ENCODE peak calls at places on chromosomes 4 and X, in ten cellular contexts. X is endothelial cell of umbilical vein; V is CD8-positive, alpha-beta T cell; N is esophagus muscularis mucosa; E is lower leg skin; G is HFF-Myc; M is natural killer cell; C is astrocyte of the spinal cord; O is tibial nerve; A is PC-3. B is an unnamed sample.

GRCh38 chrX:138756234-138756633 is 44.7 kb upstream of the FGF13 start:
- DNase-seq in M (no peak), C (peak; percentile 57), O (peak; percentile 5), V (no peak), A (peak; percentile 73), G (no peak), X (no peak), E (no peak), N (no peak), B (peak; percentile 42)

GRCh38 chr4:134174271-134174670 is 27.3 kb downstream of the PABPC4L start:
- DNase-seq in E (no peak), X (no peak), C (no peak), O (no peak), M (no peak), N (no peak), V (no peak), G (no peak), A (peak; percentile 11), B (no peak)

GRCh38 chrX:42089014-42089413 is 165.7 kb upstream of the CASK start:
- DNase-seq in O (no peak), G (no peak), X (no peak), N (no peak), A (no peak), M (no peak), C (no peak), E (no peak), V (no peak), B (no peak)

GRCh38 chr4:168318266-168318895 is at the start of gene DDX60:
- DNase-seq in N (peak; percentile 92), C (peak; percentile 82), A (peak; percentile 74), E (peak; percentile 91), V (peak; percentile 72), X (peak; percentile 75), O (peak; percentile 74), G (peak; percentile 31), M (peak; percentile 79), B (peak; percentile 35)

GRCh38 chr4:123924536-123924935 is 527.9 kb downstream of the SPRY1 start:
- DNase-seq in V (no peak), E (no peak), X (peak; percentile 44), M (no peak), C (peak; percentile 22), N (no peak), G (no peak), O (no peak), A (no peak), B (no peak)

GRCh38 chr4:132540268-132540667 is 608.8 kb upstream of the PCDH10 start:
- DNase-seq in N (no peak), C (no peak), A (no peak), X (no peak), E (no peak), G (no peak), M (no peak), V (no peak), O (no peak), B (no peak)

GRCh38 chrX:71998836-71999509 is 88.3 kb downstream of the NHSL2 start:
- DNase-seq in E (peak; percentile 82), C (no peak), O (peak; percentile 70), V (peak; percentile 19), A (peak; percentile 63), N (no peak), X (peak; percentile 36), M (no peak), G (no peak), B (no peak)

GRCh38 chrX:2264179-2265030 is 236.4 kb downstream of the DHRSX start:
- DNase-seq in G (no peak), V (no peak), X (no peak), M (no peak), C (no peak), E (peak; percentile 67), N (no peak), O (no peak), A (no peak), B (no peak)

GRCh38 chrX:139642241-139642927 is 65.6 kb downstream of the MCF2 start:
- DNase-seq in G (no peak), O (no peak), V (no peak), N (no peak), C (peak; percentile 14), M (no peak), X (no peak), A (no peak), E (no peak), B (no peak)

GRCh38 chr4:2827874-2828751 is 15.5 kb upstream of the ADD1 start:
- DNase-seq in C (no peak), M (no peak), A (no peak), V (no peak), O (no peak), G (no peak), E (peak; percentile 84), X (no peak), N (no peak), B (no peak)

GRCh38 chr4:78534286-78534955 is 17.1 kb upstream of the ANXA3 start:
- DNase-seq in A (peak; percentile 82), E (no peak), C (peak; percentile 50), M (no peak), V (no peak), N (no peak), G (no peak), O (no peak), X (no peak), B (no peak)

GRCh38 chr4:1592179-1593037 is 91.7 kb downstream of the FAM53A start:
- DNase-seq in O (no peak), M (no peak), V (no peak), C (no peak), E (no peak), A (no peak), X (no peak), G (no peak), N (no peak), B (no peak)

GRCh38 chr4:27350161-27350560 is 489.5 kb downstream of the STIM2 start:
- DNase-seq in V (no peak), C (peak; percentile 37), E (no peak), M (no peak), X (peak; percentile 3), G (no peak), N (no peak), O (no peak), A (peak; percentile 89), B (no peak)

GRCh38 chrX:103681443-103681842 is 5.1 kb downstream of the MORF4L2 start:
- DNase-seq in N (no peak), G (no peak), O (no peak), E (no peak), M (no peak), X (no peak), A (no peak), C (no peak), V (no peak), B (no peak)

GRCh38 chr4:141158219-141158618 is 24.9 kb upstream of the RNF150 start:
- DNase-seq in A (peak; percentile 51), C (peak; percentile 50), M (no peak), N (no peak), G (no peak), X (peak; percentile 37), V (no peak), O (no peak), E (no peak), B (no peak)
- TF ChIP-seq CTCF in A (peak; percentile 77), C (peak; percentile 30), M (no peak), N (peak; percentile 58), G (peak; percentile 14), X (peak; percentile 28), V (no peak), O (peak; percentile 33), E (no peak), B (peak; percentile 74)

DNA sequence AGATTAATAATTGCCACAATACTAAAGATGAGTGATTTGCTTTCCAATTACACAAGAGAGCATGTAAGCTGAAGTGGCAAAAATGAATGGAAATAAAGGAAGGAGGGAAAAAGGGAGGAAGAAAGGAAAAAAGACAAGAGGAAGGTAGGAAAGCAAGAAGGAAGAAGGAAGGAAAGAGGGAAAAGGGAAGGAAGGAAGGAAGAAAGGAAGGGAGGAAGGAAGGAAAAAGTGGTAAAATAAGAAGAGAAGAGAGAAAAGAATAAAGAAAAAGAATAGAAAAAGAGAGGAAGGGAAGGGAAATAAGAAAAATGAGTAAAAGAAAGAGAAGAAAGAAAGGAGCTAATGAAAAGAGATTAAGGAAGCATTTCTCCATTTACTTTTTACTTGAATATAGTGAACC is 4.6 kb downstream of the NDST4 start:
- DNase-seq in E (no peak), C (no peak), M (no peak), O (no peak), A (no peak), V (no peak), N (no peak), G (no peak), X (no peak), B (no peak)
- TF ChIP-seq CTCF in E (no peak), C (no peak), M (no peak), O (no peak), A (no peak), V (peak; percentile 23), N (no peak), G (no peak), X (no peak), B (no peak)

GRCh38 chrX:56281789-56282188 is 49.6 kb downstream of the KLF8 start:
- DNase-seq in M (no peak), A (peak; percentile 54), V (no peak), E (no peak), O (no peak), N (no peak), X (peak; percentile 20), C (peak; percentile 4), G (no peak), B (no peak)
- TF ChIP-seq CTCF in M (no peak), A (peak; percentile 64), V (peak; percentile 43), E (no peak), O (no peak), N (no peak), X (no peak), C (no peak), G (no peak), B (no peak)

GRCh38 chr4:105466580-105466979 is 7.3 kb downstream of the PPA2 start:
- DNase-seq in G (no peak), N (no peak), E (no peak), M (no peak), O (no peak), C (no peak), A (no peak), X (no peak), V (no peak), B (no peak)

GRCh38 chr4:105473340-105474109 is at the start of gene PPA2:
- DNase-seq in A (peak; percentile 84), C (peak; percentile 91), N (peak; percentile 95), X (peak; percentile 87), O (peak; percentile 81), G (peak; percentile 48), E (peak; percentile 97), V (peak; percentile 47), M (peak; percentile 83), B (peak; percentile 46)

GRCh38 chr4:105472871-105473339 is 957 bp downstream of the PPA2 start:
- DNase-seq in E (no peak), N (no peak), X (no peak), A (peak; percentile 3), V (no peak), G (peak; percentile 2), M (no peak), C (no peak), O (no peak), B (no peak)

GRCh38 chr4:105474110-105474518 is 252 bp upstream of the PPA2 start:
- DNase-seq in M (no peak), N (peak; percentile 93), O (peak; percentile 76), C (peak; percentile 86), V (peak; percentile 72), A (no peak), E (peak; percentile 96), X (peak; percentile 89), G (peak; percentile 62), B (peak; percentile 91)

GRCh38 chr4:105471566-105472176 is 2.2 kb downstream of the PPA2 start:
- DNase-seq in G (peak; percentile 59), V (peak; percentile 52), E (peak; percentile 86), C (peak; percentile 79), M (peak; percentile 51), X (peak; percentile 81), A (peak; percentile 78), O (peak; percentile 86), N (peak; percentile 93), B (peak; percentile 55)
- TF ChIP-seq CTCF in G (peak; percentile 65), V (peak; percentile 74), E (no peak), C (peak; percentile 59), M (peak; percentile 75), X (peak; percentile 57), A (peak; percentile 73), O (peak; percentile 54), N (peak; percentile 69), B (peak; percentile 67)

B was measured in mesothelial cell of epicardium.